ENCODE peak calls at places on chromosomes 4 and X, in ten cellular contexts. V is EH; N is germinal center; X is midbrain; P is A549; T is fibroblast of the conjunctiva; Z is kidney glomerular epithelial cell; R is naive thymus-derived CD8-positive, alpha-beta T cell; M is Daoy; H is SJSA1. F is an unnamed sample.

GRCh38 chr4:158253350-158253980 is 43.2 kb downstream of the TMEM144 start:
- DNase-seq in V (peak; percentile 65), N (peak; percentile 16), X (peak; percentile 87), P (peak; percentile 13), T (peak; percentile 34), Z (peak; percentile 32), R (peak; percentile 29), M (peak; percentile 20), H (peak; percentile 45), F (peak; percentile 20)

GRCh38 chr4:19675172-19675811 is 576.4 kb upstream of the SLIT2 start:
- DNase-seq in V (peak; percentile 54), N (no peak), X (peak; percentile 6), P (no peak), T (peak; percentile 24), Z (no peak), R (no peak), M (peak; percentile 38), H (no peak), F (peak; percentile 5)

GRCh38 chr4:79588679-79589078 is 180.7 kb upstream of the GK2 start:
- DNase-seq in V (peak; percentile 16), N (no peak), X (no peak), P (no peak), T (no peak), Z (no peak), R (no peak), M (no peak), H (no peak), F (no peak)

GRCh38 chr4:31275906-31276305 is 555.7 kb downstream of the PCDH7 start:
- DNase-seq in V (no peak), N (no peak), X (no peak), P (no peak), T (no peak), Z (no peak), R (no peak), M (no peak), H (no peak), F (no peak)

GRCh38 chrX:133321441-133321840 is 93.8 kb downstream of the GPC4 start:
- DNase-seq in V (no peak), N (no peak), X (no peak), P (no peak), T (no peak), Z (no peak), R (no peak), M (no peak), H (no peak), F (no peak)

GRCh38 chr4:92994727-92995126 is 691.0 kb downstream of the GRID2 start:
- DNase-seq in V (no peak), N (no peak), X (no peak), P (no peak), T (no peak), Z (no peak), R (no peak), M (no peak), H (no peak), F (no peak)

GRCh38 chr4:162015090-162015489 is 148.7 kb downstream of the FSTL5 start:
- DNase-seq in V (peak; percentile 1), N (no peak), X (peak; percentile 5), P (no peak), T (no peak), Z (no peak), R (no peak), M (no peak), H (no peak), F (no peak)

GRCh38 chr4:15239866-15240265 is 188.0 kb upstream of the C1QTNF7 start:
- DNase-seq in V (peak; percentile 64), N (no peak), X (no peak), P (no peak), T (no peak), Z (no peak), R (no peak), M (peak; percentile 46), H (no peak), F (no peak)

GRCh38 chrX:103362504-103362903 is 6.2 kb downstream of the TCEAL9 start:
- DNase-seq in V (peak; percentile 72), N (no peak), X (no peak), P (peak; percentile 27), T (no peak), Z (no peak), R (no peak), M (no peak), H (peak; percentile 32), F (no peak)

GRCh38 chr4:2042207-2042946 is 16.8 kb upstream of the NAT8L start:
- DNase-seq in V (peak; percentile 39), N (peak; percentile 66), X (peak; percentile 30), P (no peak), T (no peak), Z (no peak), R (peak; percentile 47), M (no peak), H (no peak), F (peak; percentile 34)

GRCh38 chr4:37389967-37390580 is 145.5 kb downstream of the NWD2 start:
- DNase-seq in V (peak; percentile 31), N (no peak), X (peak; percentile 42), P (peak; percentile 2), T (peak; percentile 17), Z (peak; percentile 54), R (no peak), M (peak; percentile 25), H (peak; percentile 4), F (peak; percentile 11)

GRCh38 chr4:70613182-70613892 is 15.2 kb upstream of the ENAM start:
- DNase-seq in V (no peak), N (peak; percentile 8), X (no peak), P (no peak), T (no peak), Z (peak; percentile 21), R (no peak), M (no peak), H (no peak), F (no peak)

GRCh38 chr4:41460641-41461040 is 77.3 kb upstream of the LIMCH1 start:
- DNase-seq in V (no peak), N (no peak), X (no peak), P (no peak), T (no peak), Z (no peak), R (no peak), M (no peak), H (no peak), F (no peak)

GRCh38 chrX:133922390-133922772 is 63.0 kb downstream of the GPC3 start:
- DNase-seq in V (no peak), N (no peak), X (no peak), P (no peak), T (no peak), Z (no peak), R (no peak), M (no peak), H (no peak), F (no peak)

GRCh38 chr4:56320293-56320692 is 67.0 kb downstream of the AASDH start:
- DNase-seq in V (no peak), N (no peak), X (no peak), P (no peak), T (no peak), Z (no peak), R (no peak), M (no peak), H (no peak), F (no peak)

GRCh38 chrX:12013220-12013619 is 125.1 kb upstream of the FRMPD4 start:
- DNase-seq in V (peak; percentile 59), N (no peak), X (no peak), P (no peak), T (no peak), Z (peak; percentile 75), R (no peak), M (peak; percentile 52), H (peak; percentile 66), F (no peak)

GRCh38 chrX:38754102-38754790 is 47.0 kb upstream of the MID1IP1 start:
- DNase-seq in V (peak; percentile 48), N (peak; percentile 2), X (peak; percentile 29), P (no peak), T (peak; percentile 47), Z (peak; percentile 3), R (peak; percentile 26), M (peak; percentile 42), H (peak; percentile 30), F (peak; percentile 19)

GRCh38 chr4:1793496-1793840 is 375 bp downstream of the FGFR3 start:
- DNase-seq in V (peak; percentile 46), N (no peak), X (no peak), P (peak; percentile 33), T (no peak), Z (no peak), R (no peak), M (peak; percentile 58), H (no peak), F (peak; percentile 21)

GRCh38 chr4:37946503-37947179 is 13.6 kb upstream of the PTTG2 start:
- DNase-seq in V (no peak), N (no peak), X (no peak), P (no peak), T (no peak), Z (no peak), R (no peak), M (no peak), H (no peak), F (no peak)

GRCh38 chrX:42776195-42776594 is 1.8 kb downstream of the PPP1R2C start:
- DNase-seq in V (no peak), N (peak; percentile 18), X (no peak), P (no peak), T (no peak), Z (no peak), R (no peak), M (no peak), H (no peak), F (no peak)

GRCh38 chr4:26431461-26432165 is 58.7 kb downstream of the CCKAR start:
- DNase-seq in V (no peak), N (no peak), X (no peak), P (no peak), T (no peak), Z (no peak), R (no peak), M (no peak), H (no peak), F (no peak)

GRCh38 chr4:85867281-85867680 is 392.3 kb downstream of the ARHGAP24 start:
- DNase-seq in V (peak; percentile 72), N (no peak), X (no peak), P (no peak), T (no peak), Z (no peak), R (no peak), M (no peak), H (no peak), F (no peak)

GRCh38 chr4:8268211-8268610 is 1.3 kb upstream of the HTRA3 start:
- DNase-seq in V (no peak), N (no peak), X (no peak), P (no peak), T (no peak), Z (no peak), R (no peak), M (no peak), H (no peak), F (no peak)

GRCh38 chr4:100306018-100306417 is 115.8 kb upstream of the DDIT4L start:
- DNase-seq in V (peak; percentile 42), N (no peak), X (no peak), P (no peak), T (no peak), Z (peak; percentile 42), R (no peak), M (no peak), H (no peak), F (no peak)

GRCh38 chr4:173990126-173990878 is 293.2 kb downstream of the FBXO8 start:
- DNase-seq in V (peak; percentile 24), N (no peak), X (peak; percentile 13), P (peak; percentile 8), T (peak; percentile 16), Z (peak; percentile 6), R (no peak), M (peak; percentile 3), H (peak; percentile 10), F (no peak)

GRCh38 chrX:39337461-39337860 is 536.2 kb downstream of the MID1IP1 start:
- DNase-seq in V (no peak), N (no peak), X (no peak), P (no peak), T (no peak), Z (no peak), R (no peak), M (no peak), H (no peak), F (no peak)

GRCh38 chrX:119489212-119490074 is 21.2 kb downstream of the SLC25A5 start:
- DNase-seq in V (no peak), N (no peak), X (no peak), P (no peak), T (no peak), Z (no peak), R (no peak), M (no peak), H (no peak), F (no peak)

GRCh38 chrX:21745756-21746155 is 12.2 kb downstream of the SMPX start:
- DNase-seq in V (peak; percentile 32), N (peak; percentile 2), X (peak; percentile 13), P (peak; percentile 8), T (no peak), Z (no peak), R (peak; percentile 34), M (no peak), H (peak; percentile 1), F (peak; percentile 6)